ENCODE peak calls at places on chromosomes 2 and 18, in six cellular contexts. V, X, B, A, H and R are unnamed samples.

GRCh38 chr2:179741317-179741716 is 120.1 kb downstream of the ZNF385B start:
- DNase-seq in V (no peak), X (no peak), B (no peak), A (peak), H (no peak), R (peak)

GRCh38 chr18:10476430-10476829 is 22.0 kb downstream of the APCDD1 start:
- DNase-seq in V (no peak), X (no peak), B (no peak), A (no peak), H (no peak), R (peak)

GRCh38 chr18:57898506-57899124 is 95.5 kb upstream of the ATP8B1 start:
- DNase-seq in V (no peak), X (no peak), B (no peak), A (peak), H (no peak), R (peak)

GRCh38 chr2:54321062-54321461 is 65.0 kb upstream of the TSPYL6 start:
- DNase-seq in V (no peak), X (no peak), B (no peak), A (no peak), H (no peak), R (peak)

GRCh38 chr2:236714061-236714460 is 144.4 kb downstream of the ACKR3 start:
- DNase-seq in V (no peak), X (no peak), B (no peak), A (no peak), H (no peak), R (no peak)

GRCh38 chr2:237473474-237474453 is 13.3 kb upstream of the MLPH start:
- DNase-seq in V (no peak), X (peak), B (no peak), A (peak), H (no peak), R (peak)

GRCh38 chr18:35671952-35672603 is 90.5 kb downstream of the GALNT1 start:
- DNase-seq in V (no peak), X (no peak), B (no peak), A (peak), H (no peak), R (no peak)

GRCh38 chr2:134351899-134352298 is 98.0 kb downstream of the MGAT5 start:
- DNase-seq in V (no peak), X (no peak), B (no peak), A (no peak), H (no peak), R (no peak)

GRCh38 chr2:235501663-235502009 is 7.8 kb downstream of the AGAP1 start:
- DNase-seq in V (no peak), X (no peak), B (no peak), A (no peak), H (peak), R (peak)

GRCh38 chr2:101698419-101699190 is 1.1 kb downstream of the MAP4K4 start:
- DNase-seq in V (peak), X (peak), B (peak), A (peak), H (peak), R (peak)

GRCh38 chr18:28837100-28837499 is 660.2 kb upstream of the CDH2 start:
- DNase-seq in V (no peak), X (no peak), B (no peak), A (no peak), H (no peak), R (no peak)

GRCh38 chr2:219441451-219442205 is 7.0 kb downstream of the SPEG start:
- DNase-seq in V (no peak), X (peak), B (peak), A (peak), H (peak), R (peak)